ENCODE peak calls at places on chromosomes 11 and 22, in four cellular contexts. H is right cardiac atrium, K is RWPE1, Z is cardiac muscle cell. L is an unnamed sample.

GRCh38 chr11:92453055-92453454 is 228.4 kb downstream of the FAT3 start:
- DNase-seq in H (no peak), K (peak; percentile 34), Z (peak; percentile 65), L (no peak)

GRCh38 chr11:62141111-62142042 is 17.6 kb downstream of the INCENP start:
- DNase-seq in H (no peak), K (no peak), Z (no peak), L (no peak)

GRCh38 chr11:85170184-85170583 is 457.0 kb downstream of the DLG2 start:
- DNase-seq in H (no peak), K (peak; percentile 10), Z (no peak), L (peak; percentile 16)

GRCh38 chr22:20237480-20238440 is 30.4 kb downstream of the RTN4R start:
- DNase-seq in H (no peak), K (no peak), Z (no peak), L (no peak)

GRCh38 chr22:49760280-49760629 is 67.4 kb downstream of the BRD1 start:
- DNase-seq in H (no peak), K (no peak), Z (no peak), L (peak; percentile 68)

GRCh38 chr11:134313379-134313778 is 18.4 kb upstream of the GLB1L2 start:
- DNase-seq in H (no peak), K (no peak), Z (no peak), L (no peak)

GRCh38 chr11:132408877-132409276 is 1038.5 kb downstream of the NTM start:
- DNase-seq in H (no peak), K (no peak), Z (no peak), L (no peak)

GRCh38 chr22:50436841-50437341 is 37.9 kb downstream of the SBF1 start:
- DNase-seq in H (no peak), K (no peak), Z (no peak), L (no peak)

GRCh38 chr11:94676769-94677168 is 91.4 kb upstream of the AMOTL1 start:
- DNase-seq in H (no peak), K (no peak), Z (no peak), L (no peak)

GRCh38 chr11:67451658-67451976 is 912 bp downstream of the GPR152 start:
- DNase-seq in H (no peak), K (no peak), Z (no peak), L (no peak)

GRCh38 chr11:68256331-68256741 is 15.4 kb downstream of the C11orf24 start:
- DNase-seq in H (no peak), K (no peak), Z (peak; percentile 67), L (no peak)

GRCh38 chr11:40602866-40603578 is 856.4 kb downstream of the LRRC4C start:
- DNase-seq in H (no peak), K (peak; percentile 67), Z (no peak), L (peak; percentile 8)

GRCh38 chr11:105032495-105032894 is 2.4 kb downstream of the CASP1 start:
- DNase-seq in H (no peak), K (no peak), Z (no peak), L (no peak)

GRCh38 chr11:67050139-67050538 is 6.5 kb upstream of the RHOD start:
- DNase-seq in H (no peak), K (no peak), Z (no peak), L (no peak)

GRCh38 chr22:25645266-25645665 is 80.8 kb downstream of the GRK3 start:
- DNase-seq in H (no peak), K (no peak), Z (peak; percentile 45), L (no peak)

GRCh38 chr22:32326647-32327046 is 31.0 kb upstream of the RFPL3 start:
- DNase-seq in H (no peak), K (no peak), Z (no peak), L (no peak)

GRCh38 chr11:62193954-62194353 is 3.9 kb downstream of the SCGB1D1 start:
- DNase-seq in H (no peak), K (no peak), Z (peak; percentile 12), L (no peak)

GRCh38 chr11:121029813-121030445 is 6.0 kb downstream of the TBCEL start:
- DNase-seq in H (no peak), K (no peak), Z (no peak), L (no peak)

GRCh38 chr22:38872831-38873248 is 824 bp upstream of the CBX6 start:
- DNase-seq in H (peak; percentile 78), K (no peak), Z (peak; percentile 58), L (no peak)

GRCh38 chr11:88704505-88704904 is 361.3 kb downstream of the GRM5 start:
- DNase-seq in H (no peak), K (no peak), Z (peak; percentile 14), L (no peak)

GRCh38 chr11:121625784-121626506 is 173.2 kb upstream of the SORL1-AS1 start:
- DNase-seq in H (no peak), K (no peak), Z (peak; percentile 79), L (no peak)

GRCh38 chr22:22880645-22881044 is 7.0 kb upstream of the IGLL5 start:
- DNase-seq in H (no peak), K (no peak), Z (no peak), L (no peak)

GRCh38 chr11:94884322-94884721 is 89.0 kb downstream of the CWC15 start:
- DNase-seq in H (no peak), K (no peak), Z (no peak), L (no peak)

GRCh38 chr11:4626207-4627105 is 10.8 kb upstream of the OR51D1 start:
- DNase-seq in H (no peak), K (peak; percentile 44), Z (peak; percentile 85), L (peak; percentile 26)

GRCh38 chr11:61061081-61061826 is 41.0 kb upstream of the CD5 start:
- DNase-seq in H (no peak), K (peak; percentile 77), Z (peak; percentile 6), L (peak; percentile 64)

GRCh38 chr22:29269731-29270474 is 1.8 kb downstream of the EWSR1 start:
- DNase-seq in H (no peak), K (no peak), Z (peak; percentile 18), L (no peak)

GRCh38 chr22:41820447-41820846 is 12.5 kb upstream of the SREBF2 start:
- DNase-seq in H (no peak), K (no peak), Z (no peak), L (no peak)

DNA sequence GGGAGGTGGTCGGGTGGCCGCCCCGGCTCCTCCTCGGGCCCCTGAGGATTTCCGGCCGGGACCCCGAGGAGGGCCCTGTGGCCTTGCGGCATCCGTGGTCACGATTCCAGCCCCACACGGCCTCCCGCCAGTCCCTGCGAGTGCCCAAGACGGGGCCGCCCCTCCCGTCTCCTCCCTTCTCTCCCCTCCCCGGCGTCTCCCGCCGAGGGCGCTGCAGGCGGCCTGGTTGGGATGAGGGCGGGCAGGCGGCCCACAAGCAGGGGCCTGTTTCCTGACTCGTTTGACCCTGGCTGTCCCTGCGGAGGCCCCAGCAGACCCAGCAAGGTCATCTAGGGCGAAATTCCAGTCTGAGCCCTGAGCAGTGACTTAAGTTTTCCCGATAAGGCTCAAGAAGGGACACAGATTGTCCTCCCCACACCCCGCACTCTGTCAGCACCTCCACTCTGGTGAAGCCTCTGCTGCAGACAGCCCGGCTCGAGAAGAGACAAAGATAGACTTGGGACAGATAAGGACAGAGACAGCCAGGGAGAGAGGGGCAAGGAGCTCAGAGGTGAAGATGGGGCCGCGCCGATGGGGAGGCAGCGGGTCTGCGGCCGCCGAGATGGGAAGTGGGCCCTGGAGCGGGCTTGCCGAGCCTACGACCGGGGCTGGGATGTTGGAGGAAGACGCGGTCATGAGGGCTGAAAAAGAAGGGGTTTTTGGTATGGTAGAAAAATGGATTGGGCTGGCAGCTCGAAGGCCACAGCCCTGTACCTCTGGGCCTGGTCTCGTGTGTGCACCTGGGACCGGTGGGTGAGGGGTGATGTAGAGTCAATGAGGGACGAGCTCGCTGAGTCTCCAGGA is 95.0 kb downstream of the SWAP70 start:
- DNase-seq in H (peak; percentile 88), K (peak; percentile 64), Z (peak; percentile 90), L (no peak)
- H3K27ac ChIP-seq in H (peak overlapping the region; percentile 86), K (peak overlapping the region; percentile 99), Z (peak overlapping the region; percentile 68), L (peak overlapping the region; percentile 93)

DNA sequence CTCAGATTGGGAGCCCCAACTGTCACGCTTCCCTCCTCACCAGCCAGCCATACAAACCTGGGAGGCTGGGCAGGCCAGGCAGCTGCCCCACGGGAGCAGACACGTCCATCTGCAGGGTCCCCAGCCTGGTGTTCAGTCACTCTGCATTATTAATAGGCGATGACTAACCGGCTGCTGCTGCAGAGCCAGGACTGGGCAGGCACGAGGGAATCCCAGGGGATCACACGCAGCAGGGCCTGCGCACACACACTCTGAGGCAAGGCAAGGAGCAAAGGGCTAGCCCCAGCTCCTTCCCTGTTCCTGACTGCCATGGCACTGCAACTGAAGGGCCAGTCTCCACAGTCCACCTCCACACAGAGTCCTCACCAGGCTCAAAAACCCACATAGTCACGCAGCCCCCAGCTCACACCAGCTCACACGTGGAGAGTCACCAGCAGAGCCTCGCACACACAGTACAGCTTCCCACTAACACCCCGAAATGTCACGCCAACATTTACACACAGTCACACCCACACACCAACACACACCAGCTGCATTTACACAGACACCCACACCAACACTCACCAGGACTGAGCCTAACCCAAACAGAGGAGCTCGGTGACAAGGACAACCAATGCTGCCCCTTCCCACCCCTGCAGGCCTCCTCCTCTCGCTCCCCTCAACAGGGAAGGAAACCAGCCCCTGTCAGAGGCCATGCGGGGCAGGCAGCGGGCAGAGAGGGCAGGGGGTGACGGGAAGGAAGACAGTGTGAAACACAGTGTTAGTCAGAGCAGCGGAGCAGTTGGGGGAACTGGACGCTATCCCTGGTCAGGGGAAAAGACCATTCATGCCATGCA is 47.4 kb downstream of the NRXN2 start:
- DNase-seq in H (peak; percentile 89), K (peak; percentile 64), Z (peak; percentile 92), L (no peak)
- H3K27ac ChIP-seq in H (peak overlapping the region; percentile 5), K (peak overlapping the region; percentile 50), Z (no peak overlapping the region), L (no peak overlapping the region)

GRCh38 chr22:36279219-36279666 is 26.3 kb downstream of the APOL1 start:
- DNase-seq in H (no peak), K (no peak), Z (peak; percentile 49), L (no peak)

GRCh38 chr22:36281726-36282077 is 28.8 kb downstream of the APOL1 start:
- DNase-seq in H (no peak), K (no peak), Z (no peak), L (no peak)

GRCh38 chr22:36277482-36278291 is 24.8 kb downstream of the APOL1 start:
- DNase-seq in H (peak; percentile 60), K (peak; percentile 64), Z (peak; percentile 73), L (no peak)

GRCh38 chr22:36282078-36282831 is 29.3 kb downstream of the APOL1 start:
- DNase-seq in H (no peak), K (no peak), Z (no peak), L (no peak)

DNA sequence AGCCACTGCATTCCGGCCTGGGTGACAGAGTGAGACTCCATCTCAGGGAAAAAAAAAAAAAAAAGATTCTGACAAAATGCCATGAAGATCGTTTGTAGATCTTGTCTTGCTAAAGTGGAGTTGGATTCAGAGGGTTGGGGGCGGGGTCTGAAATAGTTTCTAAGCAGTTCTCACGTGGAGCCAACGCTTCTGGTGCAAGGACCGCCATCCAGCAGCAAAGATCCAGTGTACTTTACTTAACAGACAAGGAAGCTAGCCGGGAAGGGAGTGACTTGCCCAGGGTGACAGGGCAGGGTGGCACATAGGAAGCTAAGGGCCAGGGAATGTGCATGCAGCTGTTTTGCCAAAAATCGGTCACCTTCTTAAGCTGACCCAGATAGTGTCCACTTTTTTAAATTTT is 27.4 kb downstream of the APOL1 start:
- DNase-seq in H (no peak), K (no peak), Z (no peak), L (no peak)
- H3K27ac ChIP-seq in H (no peak overlapping the region), K (peak overlapping the region; percentile 43), Z (no peak overlapping the region), L (no peak overlapping the region)

DNA sequence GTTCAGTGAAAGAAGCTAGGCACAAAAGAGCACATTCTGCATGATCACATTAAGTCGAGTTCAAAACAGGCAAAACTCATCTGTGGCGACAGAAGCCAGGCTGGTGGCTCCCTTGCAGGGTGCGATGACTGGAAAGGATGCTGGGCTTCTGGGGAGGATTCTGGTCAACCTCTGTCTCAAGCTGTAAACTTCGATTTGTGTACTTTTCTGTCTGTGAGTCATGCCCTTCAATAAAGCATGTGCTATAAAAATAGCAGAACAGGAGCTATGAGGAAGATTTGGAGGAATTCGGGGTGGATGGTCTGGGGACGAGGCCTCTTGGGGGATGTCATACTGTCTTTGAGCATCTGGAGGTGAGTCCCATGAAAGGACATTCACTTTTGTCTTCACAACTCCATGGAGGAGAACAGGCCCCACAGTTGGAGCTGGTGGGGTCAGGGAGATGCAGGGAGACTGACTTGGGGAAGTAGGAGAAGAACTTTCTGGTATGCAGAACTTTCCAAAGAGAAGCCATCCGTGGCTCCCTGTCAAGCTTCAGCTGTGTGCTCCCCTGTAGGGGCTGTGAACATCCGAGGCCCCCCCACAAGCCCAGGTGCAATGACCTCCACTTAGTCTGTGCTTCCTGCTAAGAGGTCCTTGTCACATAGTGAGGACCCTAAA is 77.8 kb upstream of the LINC01488 start:
- DNase-seq in H (no peak), K (peak; percentile 14), Z (no peak), L (no peak)
- H3K27ac ChIP-seq in H (no peak overlapping the region), K (no peak overlapping the region), Z (no peak overlapping the region), L (no peak overlapping the region)